ENCODE peak calls at places on chromosomes 6 and 20, in ten cellular contexts. M is SHP77; F is retina; P is epithelial cell of esophagus; T is omental fat pad; V is GM12892; N is activated naive CD4-positive, alpha-beta T cell treated with anti-CD3 and anti-CD28 coated beads, Interleukin-2, amount 10 ng/mL, durations not matched to agents 7 days and 5 days; Z is HTR-8/SVneo; S is astrocyte; W is AG20443. E is an unnamed sample.

GRCh38 chr6:133466666-133467065 is 225.5 kb downstream of the EYA4 start:
- DNase-seq in M (no peak), F (no peak), P (no peak), T (no peak), V (no peak), N (no peak), Z (no peak), S (peak), W (no peak), E (no peak)

GRCh38 chr20:58868795-58869194 is 16.3 kb downstream of the GNAS start:
- DNase-seq in M (peak), F (peak), P (peak), T (no peak), V (no peak), N (no peak), Z (no peak), S (no peak), W (no peak), E (no peak)

GRCh38 chr20:20271277-20271676 is 96.6 kb upstream of the INSM1 start:
- DNase-seq in M (no peak), F (no peak), P (no peak), T (no peak), V (no peak), N (no peak), Z (no peak), S (no peak), W (no peak), E (no peak)

GRCh38 chr6:16063580-16063979 is 65.3 kb upstream of the MYLIP start:
- DNase-seq in M (no peak), F (no peak), P (no peak), T (no peak), V (no peak), N (no peak), Z (no peak), S (no peak), W (no peak), E (no peak)

GRCh38 chr20:20037960-20038359 is 14.3 kb downstream of the CRNKL1 start:
- DNase-seq in M (no peak), F (no peak), P (no peak), T (no peak), V (no peak), N (no peak), Z (peak), S (peak), W (peak), E (peak)

GRCh38 chr6:157393667-157394329 is 12.8 kb downstream of the ZDHHC14 start:
- DNase-seq in M (no peak), F (no peak), P (no peak), T (no peak), V (no peak), N (no peak), Z (no peak), S (no peak), W (no peak), E (no peak)

GRCh38 chr6:8335896-8336295 is 99.4 kb downstream of the SLC35B3 start:
- DNase-seq in M (no peak), F (no peak), P (peak), T (no peak), V (no peak), N (no peak), Z (no peak), S (no peak), W (no peak), E (no peak)

GRCh38 chr6:56450882-56451739 is 191.6 kb downstream of the DST start:
- DNase-seq in M (no peak), F (no peak), P (no peak), T (no peak), V (no peak), N (no peak), Z (no peak), S (peak), W (no peak), E (peak)

GRCh38 chr20:38343107-38343797 is 3.0 kb upstream of the LBP start:
- DNase-seq in M (no peak), F (no peak), P (peak), T (peak), V (no peak), N (no peak), Z (no peak), S (no peak), W (peak), E (no peak)

E was measured in H4.